ENCODE peak calls at places on chromosomes 1 and 21, in six cellular contexts. M is lower lobe of right lung, Z is endothelial cell of umbilical vein, C is testis, U is cardiac muscle cell, K is heart left ventricle. E is an unnamed sample.

GRCh38 chr1:226029568-226030225 is 30.6 kb upstream of the SDE2 start:
- DNase-seq in M (no peak), Z (no peak), C (no peak), U (no peak), K (no peak), E (no peak)

GRCh38 chr1:193013005-193013404 is 46.2 kb downstream of the UCHL5 start:
- DNase-seq in M (no peak), Z (no peak), C (no peak), U (peak; percentile 52), K (no peak), E (peak; percentile 18)

GRCh38 chr1:216119600-216119999 is 303.6 kb downstream of the USH2A start:
- DNase-seq in M (no peak), Z (no peak), C (no peak), U (peak; percentile 45), K (no peak), E (peak; percentile 17)

GRCh38 chr21:39633770-39634181 is 21.0 kb downstream of the B3GALT5 start:
- DNase-seq in M (no peak), Z (no peak), C (no peak), U (no peak), K (no peak), E (peak; percentile 74)

GRCh38 chr1:20209471-20209870 is 23.2 kb upstream of the PLA2G2C start:
- DNase-seq in M (no peak), Z (no peak), C (no peak), U (no peak), K (no peak), E (no peak)

GRCh38 chr21:37452222-37452621 is 85.6 kb downstream of the DYRK1A start:
- DNase-seq in M (no peak), Z (peak; percentile 35), C (no peak), U (peak; percentile 82), K (peak; percentile 55), E (peak; percentile 87)

GRCh38 chr1:154609398-154610380 is 1.7 kb upstream of the ADAR start:
- DNase-seq in M (no peak), Z (no peak), C (no peak), U (no peak), K (no peak), E (no peak)

GRCh38 chr21:38355992-38356781 is 99.4 kb downstream of the KCNJ15 start:
- DNase-seq in M (peak; percentile 88), Z (peak; percentile 70), C (peak; percentile 89), U (peak; percentile 79), K (peak; percentile 77), E (peak; percentile 65)

GRCh38 chr1:167984886-167985489 is 48.1 kb upstream of the MPC2 start:
- DNase-seq in M (no peak), Z (no peak), C (no peak), U (no peak), K (no peak), E (peak; percentile 45)

GRCh38 chr1:154459044-154459443 is 43.0 kb upstream of the TDRD10 start:
- DNase-seq in M (no peak), Z (no peak), C (no peak), U (no peak), K (no peak), E (no peak)

GRCh38 chr21:44697811-44698734 is 1.1 kb downstream of the KRTAP10-12 start:
- DNase-seq in M (no peak), Z (no peak), C (peak; percentile 5), U (no peak), K (no peak), E (no peak)

GRCh38 chr1:89615676-89616598 is 17.0 kb upstream of the LRRC8C start:
- DNase-seq in M (no peak), Z (peak; percentile 25), C (peak; percentile 54), U (no peak), K (no peak), E (no peak)

GRCh38 chr1:22754106-22754768 is 43.6 kb downstream of the EPHB2 start:
- DNase-seq in M (no peak), Z (peak; percentile 61), C (no peak), U (no peak), K (no peak), E (no peak)

GRCh38 chr1:1788646-1789431 is 10.6 kb upstream of the NADK start:
- DNase-seq in M (peak; percentile 50), Z (no peak), C (peak; percentile 34), U (peak; percentile 56), K (no peak), E (no peak)

GRCh38 chr1:112296908-112297307 is 99.1 kb upstream of the CTTNBP2NL start:
- DNase-seq in M (no peak), Z (no peak), C (no peak), U (peak; percentile 53), K (no peak), E (peak; percentile 2)

GRCh38 chr1:84621553-84621952 is 47.3 kb upstream of the CTBS start:
- DNase-seq in M (no peak), Z (no peak), C (no peak), U (no peak), K (no peak), E (no peak)

GRCh38 chr1:234961468-234962339 is 166.9 kb downstream of the TOMM20 start:
- DNase-seq in M (no peak), Z (peak; percentile 68), C (peak; percentile 17), U (peak; percentile 95), K (peak; percentile 49), E (peak; percentile 80)

GRCh38 chr21:38833122-38833521 is 27.4 kb downstream of the ETS2 start:
- DNase-seq in M (no peak), Z (no peak), C (no peak), U (no peak), K (no peak), E (no peak)

GRCh38 chr1:151574575-151575529 is 34.7 kb downstream of the TUFT1 start:
- DNase-seq in M (no peak), Z (peak; percentile 12), C (no peak), U (peak; percentile 84), K (no peak), E (peak; percentile 65)

GRCh38 chr1:47701283-47701682 is 263.4 kb downstream of the FOXD2 start:
- DNase-seq in M (no peak), Z (no peak), C (no peak), U (no peak), K (no peak), E (no peak)

GRCh38 chr1:47705517-47706130 is 267.8 kb downstream of the FOXD2 start:
- DNase-seq in M (no peak), Z (no peak), C (no peak), U (peak; percentile 45), K (no peak), E (no peak)

GRCh38 chr1:47703981-47704596 is 266.2 kb downstream of the FOXD2 start:
- DNase-seq in M (no peak), Z (peak; percentile 39), C (no peak), U (no peak), K (no peak), E (peak; percentile 32)

GRCh38 chr1:47701741-47702515 is 264.1 kb downstream of the FOXD2 start:
- DNase-seq in M (no peak), Z (no peak), C (no peak), U (no peak), K (no peak), E (no peak)

GRCh38 chr1:47703161-47703825 is 265.4 kb downstream of the FOXD2 start:
- DNase-seq in M (no peak), Z (no peak), C (no peak), U (no peak), K (no peak), E (no peak)
- H3K27ac ChIP-seq in M (no peak overlapping the region), Z (no peak overlapping the region), C (no peak overlapping the region), U (no peak overlapping the region), K (no peak overlapping the region), E (no peak overlapping the region)

GRCh38 chr1:94621392-94621791 is 79.8 kb upstream of the F3 start:
- DNase-seq in M (no peak), Z (no peak), C (no peak), U (no peak), K (no peak), E (no peak)

GRCh38 chr1:94622757-94623156 is 81.2 kb upstream of the F3 start:
- DNase-seq in M (no peak), Z (no peak), C (peak; percentile 81), U (peak; percentile 79), K (no peak), E (peak; percentile 79)

GRCh38 chr1:94619731-94620130 is 78.2 kb upstream of the F3 start:
- DNase-seq in M (no peak), Z (no peak), C (no peak), U (no peak), K (no peak), E (no peak)

GRCh38 chr1:94621802-94622201 is 80.2 kb upstream of the F3 start:
- DNase-seq in M (no peak), Z (no peak), C (no peak), U (no peak), K (no peak), E (no peak)

DNA sequence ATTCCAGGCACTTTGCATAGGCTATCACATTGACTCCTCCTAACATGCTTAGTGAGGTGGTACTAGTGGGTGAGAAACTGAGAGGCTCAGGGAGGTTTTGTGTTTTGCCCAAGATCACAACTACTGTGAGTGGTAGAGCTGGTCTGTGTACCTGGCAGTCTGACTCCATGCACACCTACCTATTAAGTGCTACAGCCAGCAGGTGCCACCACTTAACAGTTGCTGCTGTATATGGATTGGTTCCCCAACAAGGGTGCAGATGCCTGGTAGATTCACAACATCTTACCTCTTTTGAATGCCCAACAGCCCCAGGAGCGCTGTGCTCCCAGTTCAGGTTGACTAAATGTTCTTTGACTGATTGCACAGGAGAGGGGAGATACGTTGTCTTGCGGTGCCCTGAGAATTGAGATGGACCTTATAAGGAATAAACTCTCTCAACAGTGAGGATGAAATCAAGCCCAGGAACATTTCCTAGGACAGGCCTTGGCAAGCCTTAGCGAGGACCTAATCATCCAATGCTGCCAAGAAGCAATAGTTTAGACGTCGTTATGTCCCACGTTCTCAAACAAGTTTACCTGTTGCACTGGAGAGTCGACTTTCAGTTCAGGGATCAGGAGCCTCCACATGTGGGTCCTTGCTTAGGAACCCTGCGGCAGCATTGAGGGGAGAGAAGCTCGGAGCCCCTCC is 78.9 kb upstream of the F3 start:
- DNase-seq in M (no peak), Z (no peak), C (no peak), U (no peak), K (no peak), E (no peak)
- TF ChIP-seq CTCF in M (no peak), Z (no peak), C (no peak), U (no peak), K (no peak), E (no peak)

GRCh38 chr1:81259620-81260411 is 540.9 kb upstream of the ADGRL2 start:
- DNase-seq in M (no peak), Z (no peak), C (no peak), U (no peak), K (no peak), E (no peak)
- H3K27ac ChIP-seq in M (no peak overlapping the region), Z (no peak overlapping the region), C (no peak overlapping the region), U (no peak overlapping the region), K (no peak overlapping the region), E (no peak overlapping the region)

DNA sequence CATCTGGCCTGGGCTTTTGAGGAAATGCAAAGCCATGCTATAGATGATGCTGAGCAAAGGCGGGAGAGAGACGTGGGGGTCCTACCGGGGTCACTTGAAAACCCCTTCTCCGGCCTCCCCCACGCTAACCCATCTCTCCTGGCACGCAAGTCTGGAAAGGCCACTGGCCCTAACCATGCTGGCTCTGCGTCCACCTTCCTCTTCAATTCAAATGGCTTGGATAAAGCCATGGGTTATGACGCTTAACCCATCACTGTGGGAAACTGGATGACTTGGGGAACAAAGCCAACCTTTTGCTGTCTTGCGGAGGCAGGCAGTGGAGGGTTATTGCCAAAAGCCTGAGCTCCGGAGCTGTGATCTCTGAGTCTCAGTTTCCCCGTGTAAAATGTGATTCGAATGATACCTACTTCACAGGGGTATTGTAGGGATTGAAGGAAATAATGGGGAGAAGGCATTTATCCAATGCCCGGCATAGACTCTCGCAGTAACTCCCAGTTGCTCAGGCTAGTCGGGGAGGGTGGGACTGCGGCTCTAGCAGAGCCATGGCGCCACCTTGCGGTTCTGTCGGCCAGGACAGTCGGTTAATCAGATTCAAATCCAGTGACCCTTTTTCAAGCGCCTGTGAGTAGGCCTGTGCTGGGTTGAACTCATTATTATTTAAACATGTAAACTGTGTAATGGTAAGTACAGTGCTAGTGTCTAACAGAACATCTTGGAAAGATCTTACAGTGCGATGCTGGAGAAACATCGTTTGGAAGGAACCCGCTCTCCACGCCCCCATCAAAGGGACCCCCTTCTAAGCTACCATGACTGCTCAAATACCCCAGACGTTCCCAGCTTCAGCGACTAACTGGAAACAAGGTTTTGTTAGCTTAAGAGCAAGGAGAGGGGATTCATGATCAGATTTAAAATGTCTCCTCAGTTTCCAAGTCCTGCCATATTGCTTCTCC is 20.3 kb downstream of the NEK2 start:
- DNase-seq in M (peak; percentile 90), Z (peak; percentile 87), C (peak; percentile 96), U (peak; percentile 92), K (peak; percentile 84), E (peak; percentile 86)
- TF ChIP-seq CTCF in M (peak; percentile 95), Z (peak; percentile 96), C (peak; percentile 90), U (peak; percentile 93), K (peak; percentile 94), E (peak; percentile 97)